ENCODE peak calls at places on chromosome 2, in seven cellular contexts. K is K562, H is GM12878, N is GM12891, S is H1, X is SK-N-SH, E is HepG2. W is an unnamed sample.

GRCh38 chr2:26628561-26629345 is 12.4 kb downstream of the CIB4 start:
- DNase-seq in E (no peak), X (no peak), S (no peak), N (no peak), H (no peak), K (no peak), W (no peak)

GRCh38 chr2:22981785-22982184 is 403.2 kb upstream of the KLHL29 start:
- DNase-seq in E (no peak), S (no peak), X (peak; percentile 40), H (no peak), K (no peak), N (no peak), W (no peak)

GRCh38 chr2:16252251-16252650 is 311.9 kb downstream of the MYCN start:
- DNase-seq in H (no peak), X (no peak), N (no peak), S (no peak), K (no peak), E (no peak), W (no peak)

GRCh38 chr2:85234879-85235278 is 92.9 kb downstream of the TGOLN2 start:
- DNase-seq in X (no peak), E (no peak), K (no peak), S (no peak), N (no peak), H (no peak), W (no peak)

GRCh38 chr2:45570671-45571334 is 40.3 kb downstream of the SRBD1 start:
- DNase-seq in X (no peak), E (peak; percentile 31), N (no peak), H (no peak), S (peak; percentile 2), K (no peak), W (no peak)

GRCh38 chr2:151860613-151861146 is 32.5 kb upstream of the ARL5A start:
- DNase-seq in H (no peak), X (no peak), K (no peak), N (no peak), E (no peak), S (no peak), W (no peak)

GRCh38 chr2:42859006-42859552 is 66.7 kb upstream of the HAAO start:
- DNase-seq in E (peak; percentile 81), X (peak; percentile 86), N (peak; percentile 55), H (peak; percentile 52), K (peak; percentile 85), S (peak; percentile 19), W (peak; percentile 41)

GRCh38 chr2:29273004-29273703 is 157.9 kb downstream of the CLIP4 start:
- DNase-seq in K (no peak), S (no peak), N (no peak), X (no peak), H (no peak), E (no peak), W (no peak)

GRCh38 chr2:200587007-200587616 is 1.3 kb downstream of the AOX1 start:
- DNase-seq in E (no peak), H (no peak), X (no peak), K (no peak), S (no peak), N (no peak), W (no peak)

GRCh38 chr2:199631129-199631528 is 173.4 kb upstream of the SATB2 start:
- DNase-seq in N (no peak), E (no peak), X (no peak), S (no peak), H (no peak), K (no peak), W (no peak)

GRCh38 chr2:25160376-25160775 is 8.0 kb downstream of the POMC start:
- DNase-seq in X (no peak), E (no peak), N (no peak), S (no peak), K (no peak), H (no peak), W (no peak)

GRCh38 chr2:173963817-173964564 is 1.2 kb downstream of the SP3 start:
- DNase-seq in K (peak; percentile 96), E (peak; percentile 88), X (peak; percentile 90), N (peak; percentile 67), H (peak; percentile 66), S (peak; percentile 63), W (peak; percentile 63)

GRCh38 chr2:217356795-217357194 is 496.9 kb upstream of the TNP1 start:
- DNase-seq in N (no peak), H (no peak), S (no peak), K (no peak), X (no peak), E (no peak), W (no peak)

GRCh38 chr2:26770986-26771586 is 7.0 kb downstream of the SLC35F6 start:
- DNase-seq in N (no peak), E (peak; percentile 62), K (peak; percentile 77), X (peak; percentile 49), H (no peak), S (no peak), W (no peak)

GRCh38 chr2:164485541-164485940 is 135.7 kb downstream of the GRB14 start:
- DNase-seq in E (no peak), X (no peak), K (no peak), N (no peak), S (no peak), H (no peak), W (no peak)

GRCh38 chr2:101230541-101230993 is 22.1 kb upstream of the CNOT11 start:
- DNase-seq in E (peak; percentile 86), H (no peak), X (no peak), S (no peak), K (no peak), N (no peak), W (no peak)

GRCh38 chr2:112482309-112483046 is 522 bp downstream of the TTL start:
- DNase-seq in S (no peak), H (no peak), X (peak; percentile 77), N (peak; percentile 21), K (peak; percentile 61), E (peak; percentile 25), W (peak; percentile 50)

GRCh38 chr2:10169053-10169578 is 46.6 kb downstream of the RRM2 start:
- DNase-seq in E (peak; percentile 57), S (no peak), K (no peak), H (no peak), X (no peak), N (no peak), W (no peak)
- TF ChIP-seq TAF1 in E (no peak), S (no peak), K (no peak), H (no peak), X (no peak), N (no peak), W (no peak)

GRCh38 chr2:229501051-229501794 is 213.1 kb downstream of the DNER start:
- DNase-seq in H (no peak), E (no peak), X (no peak), N (no peak), S (no peak), K (no peak), W (no peak)
- TF ChIP-seq TAF1 in H (no peak), E (no peak), X (no peak), N (no peak), S (no peak), K (no peak), W (no peak)

GRCh38 chr2:3130889-3131635 is 246.6 kb downstream of the EIPR1 start:
- DNase-seq in H (no peak), S (no peak), X (no peak), E (no peak), K (no peak), N (no peak), W (no peak)

GRCh38 chr2:3131636-3132326 is 245.8 kb downstream of the EIPR1 start:
- DNase-seq in K (no peak), X (no peak), S (no peak), E (no peak), H (no peak), N (no peak), W (no peak)

GRCh38 chr2:3135676-3136075 is 241.9 kb downstream of the EIPR1 start:
- DNase-seq in E (no peak), S (no peak), N (no peak), X (no peak), K (no peak), H (no peak), W (no peak)

GRCh38 chr2:3132466-3132865 is 245.2 kb downstream of the EIPR1 start:
- DNase-seq in N (no peak), K (no peak), S (no peak), H (no peak), E (no peak), X (no peak), W (no peak)

DNA sequence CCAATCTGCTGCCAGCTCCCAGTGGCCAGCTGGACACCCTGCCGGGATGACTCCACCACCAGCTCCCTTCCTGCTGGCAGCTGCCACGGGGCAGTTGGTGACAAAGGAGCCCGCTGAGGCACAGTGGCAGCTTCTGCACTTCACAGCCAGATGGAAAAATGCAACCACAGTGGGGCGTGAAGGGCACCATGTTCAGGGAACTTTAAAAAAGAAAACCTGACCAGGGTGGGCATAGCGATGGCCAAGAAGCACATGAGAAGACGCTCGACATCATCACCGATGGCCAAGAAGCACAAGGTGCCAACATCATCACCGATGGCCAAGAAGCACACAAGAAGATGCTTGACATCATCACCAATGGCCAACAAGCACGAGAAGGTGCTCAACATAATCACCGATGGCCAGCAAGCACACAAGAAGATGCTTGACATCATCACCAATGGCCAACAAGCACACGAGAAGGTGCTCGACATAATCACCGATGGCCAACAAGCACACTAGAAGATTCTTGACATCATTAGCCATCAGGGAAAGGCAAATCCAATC is 243.5 kb downstream of the EIPR1 start:
- DNase-seq in S (no peak), X (no peak), H (no peak), E (no peak), K (peak; percentile 8), N (no peak), W (no peak)
- TF ChIP-seq TAF1 in S (no peak), X (no peak), H (no peak), E (no peak), K (no peak), N (no peak), W (no peak)

DNA sequence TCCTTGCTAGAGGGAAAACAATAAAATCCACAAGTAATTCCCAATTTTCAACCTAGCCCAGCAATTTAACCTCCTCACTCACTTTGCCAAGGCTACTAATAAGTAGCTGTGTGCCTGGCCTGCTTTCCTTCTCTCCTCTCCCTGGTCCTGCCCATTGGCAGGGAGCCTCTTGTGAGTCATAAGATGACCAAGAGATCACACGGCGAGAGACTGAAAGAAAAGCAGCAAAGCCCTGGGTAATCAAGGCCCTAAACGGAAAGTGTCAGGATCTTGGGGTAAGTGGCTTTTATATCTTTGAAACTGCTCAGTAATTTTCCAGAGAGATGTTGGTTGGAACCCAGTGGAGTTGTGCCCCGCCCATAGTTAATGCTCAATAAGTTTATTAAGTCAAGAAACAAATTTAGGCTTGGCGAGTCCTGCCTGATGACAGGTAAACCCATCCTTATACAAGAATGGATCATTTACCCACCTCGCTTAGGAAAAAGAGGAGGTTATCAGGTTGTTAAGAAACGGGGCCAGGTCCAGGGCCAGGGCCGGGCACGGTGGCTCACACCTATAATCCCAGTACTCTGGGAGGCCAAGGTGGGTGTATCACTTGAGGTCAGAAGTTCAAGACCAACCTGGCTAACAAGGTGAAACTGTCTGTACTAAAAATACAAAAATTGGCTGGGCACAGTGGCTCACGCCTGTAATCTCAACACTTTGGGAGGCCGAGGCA is 10.0 kb upstream of the ADAM17 start:
- DNase-seq in H (no peak), K (peak; percentile 26), N (no peak), E (no peak), X (no peak), S (no peak), W (no peak)
- TF ChIP-seq TAF1 in H (no peak), K (no peak), N (no peak), E (no peak), X (no peak), S (no peak), W (no peak)

W was measured in GM12892.